ENCODE peak calls at places on chromosomes 5 and 9, in five cellular contexts. M, P, X, C and L are unnamed samples.

GRCh38 chr9:111161015-111161415 is 122.7 kb upstream of the LPAR1 start:
- DNase-seq in M (no peak), P (no peak), X (peak), C (peak), L (peak)

GRCh38 chr5:15798006-15798405 is 298.0 kb downstream of the FBXL7 start:
- DNase-seq in M (no peak), P (no peak), X (no peak), C (no peak), L (no peak)

GRCh38 chr9:89664896-89665329 is 60.1 kb downstream of the GADD45G start:
- DNase-seq in M (peak), P (no peak), X (no peak), C (no peak), L (no peak)

GRCh38 chr5:96332535-96333396 is 100.3 kb downstream of the PCSK1 start:
- DNase-seq in M (no peak), P (no peak), X (no peak), C (no peak), L (no peak)

GRCh38 chr5:56837956-56838355 is 22.6 kb downstream of the MAP3K1 start:
- DNase-seq in M (no peak), P (no peak), X (no peak), C (no peak), L (no peak)

GRCh38 chr9:82721596-82721995 is 341.3 kb downstream of the RASEF start:
- DNase-seq in M (no peak), P (no peak), X (no peak), C (no peak), L (no peak)

GRCh38 chr9:38067611-38067891 is 1.5 kb downstream of the SHB start:
- DNase-seq in M (no peak), P (no peak), X (no peak), C (no peak), L (no peak)

GRCh38 chr9:126145887-126146253 is 180.8 kb upstream of the MVB12B start:
- DNase-seq in M (no peak), P (no peak), X (no peak), C (no peak), L (no peak)

GRCh38 chr5:128962211-128962610 is 3.1 kb upstream of the SLC27A6 start:
- DNase-seq in M (no peak), P (no peak), X (no peak), C (no peak), L (no peak)

GRCh38 chr5:170523129-170523497 is 19.3 kb downstream of the KCNIP1 start:
- DNase-seq in M (no peak), P (no peak), X (no peak), C (no peak), L (no peak)

GRCh38 chr9:79524266-79524665 is 47.5 kb upstream of the TLE4 start:
- DNase-seq in M (no peak), P (no peak), X (no peak), C (peak), L (peak)

GRCh38 chr5:84162695-84163094 is 222.0 kb downstream of the EDIL3 start:
- DNase-seq in M (no peak), P (no peak), X (no peak), C (no peak), L (no peak)

GRCh38 chr9:17021379-17021970 is 113.4 kb upstream of the CNTLN start:
- DNase-seq in M (no peak), P (no peak), X (no peak), C (peak), L (no peak)

GRCh38 chr9:70257991-70258691 is 637 bp upstream of the SMC5 start:
- DNase-seq in M (peak), P (peak), X (peak), C (peak), L (peak)

GRCh38 chr5:147544556-147544955 is 34.7 kb upstream of the DPYSL3 start:
- DNase-seq in M (no peak), P (no peak), X (no peak), C (no peak), L (no peak)

GRCh38 chr5:32390819-32391591 is 53.5 kb downstream of the ZFR start:
- DNase-seq in M (no peak), P (no peak), X (peak), C (peak), L (peak)

GRCh38 chr5:7422262-7422661 is 26.3 kb downstream of the ADCY2 start:
- DNase-seq in M (no peak), P (no peak), X (no peak), C (no peak), L (no peak)

GRCh38 chr9:137733429-137733828 is 114.6 kb downstream of the EHMT1 start:
- DNase-seq in M (no peak), P (no peak), X (no peak), C (no peak), L (no peak)

GRCh38 chr5:14669975-14670374 is 5.5 kb downstream of the OTULIN start:
- DNase-seq in M (no peak), P (peak), X (no peak), C (peak), L (no peak)

GRCh38 chr5:102154291-102154690 is 141.8 kb downstream of the SLCO4C1 start:
- DNase-seq in M (no peak), P (no peak), X (no peak), C (no peak), L (no peak)

GRCh38 chr9:135536166-135536565 is 9.8 kb upstream of the OBP2A start:
- DNase-seq in M (no peak), P (no peak), X (no peak), C (peak), L (peak)

GRCh38 chr5:172243302-172243701 is 40.3 kb downstream of the UBTD2 start:
- DNase-seq in M (no peak), P (peak), X (no peak), C (no peak), L (no peak)